ENCODE peak calls at places on chromosomes 6 and 20, in ten cellular contexts. C is progenitor cell of endocrine pancreas; R is left ventricle myocardium inferior; I is colonic mucosa; Q is HFF-Myc; P is hepatocyte; J is CD4-positive, alpha-beta T cell; U is choroid plexus epithelial cell; L is ovary; Y is astrocyte of the spinal cord. A is an unnamed sample.

GRCh38 chr20:25300496-25301170 is 52.7 kb downstream of the PYGB start:
- DNase-seq in P (no peak), C (no peak), U (peak), I (no peak), L (no peak), Y (peak), R (no peak), Q (no peak), J (no peak), A (no peak)

GRCh38 chr20:11229772-11230171 is 556.0 kb upstream of the JAG1 start:
- DNase-seq in P (peak), Q (peak), I (no peak), U (peak), L (peak), R (peak), Y (peak), C (no peak), J (no peak), A (no peak)

GRCh38 chr20:23049201-23049932 is at the start of gene THBD:
- DNase-seq in U (peak), P (peak), I (peak), L (peak), R (peak), Y (peak), C (no peak), Q (no peak), J (no peak), A (peak)

GRCh38 chr20:49700411-49701185 is 13.1 kb downstream of the B4GALT5 start:
- DNase-seq in P (no peak), C (no peak), L (no peak), R (no peak), Y (peak), I (no peak), Q (peak), U (peak), J (no peak), A (peak)

GRCh38 chr6:42142118-42142835 is at the start of gene C6orf132:
- DNase-seq in J (no peak), U (peak), I (peak), C (peak), P (peak), Q (no peak), Y (peak), L (no peak), R (no peak), A (no peak)

GRCh38 chr6:153328194-153328593 is 197.1 kb upstream of the RGS17 start:
- DNase-seq in Q (no peak), J (no peak), L (no peak), R (no peak), I (no peak), P (no peak), U (no peak), C (no peak), Y (peak), A (no peak)

GRCh38 chr6:104908031-104908430 is 48.3 kb upstream of the HACE1 start:
- DNase-seq in U (no peak), C (no peak), J (no peak), Y (no peak), Q (no peak), R (no peak), I (no peak), P (no peak), L (no peak), A (no peak)

GRCh38 chr6:99334526-99335127 is 14.8 kb downstream of the FAXC start:
- DNase-seq in Q (peak), L (no peak), I (peak), P (peak), C (no peak), J (no peak), U (peak), R (no peak), Y (peak), A (no peak)

GRCh38 chr6:156174026-156174880 is 602.9 kb upstream of the ARID1B start:
- DNase-seq in J (no peak), R (no peak), C (no peak), L (no peak), U (no peak), P (no peak), Y (no peak), I (no peak), Q (no peak), A (no peak)

GRCh38 chr20:33438481-33438880 is 5.1 kb downstream of the SNTA1 start:
- DNase-seq in Y (no peak), J (no peak), Q (no peak), U (no peak), R (no peak), C (no peak), L (no peak), I (no peak), P (no peak), A (no peak)

GRCh38 chr6:13373488-13373886 is 45.1 kb upstream of the TBC1D7 start:
- DNase-seq in Q (no peak), Y (no peak), J (no peak), I (no peak), C (no peak), U (peak), P (no peak), R (no peak), L (no peak), A (no peak)

GRCh38 chr6:72770959-72771358 is 149.1 kb downstream of the KCNQ5 start:
- DNase-seq in P (no peak), I (no peak), Q (no peak), U (no peak), Y (no peak), L (no peak), R (no peak), J (no peak), C (no peak), A (no peak)

GRCh38 chr6:113375950-113376846 is 480.9 kb upstream of the MARCKS start:
- DNase-seq in R (no peak), I (no peak), J (no peak), C (no peak), U (peak), P (no peak), L (no peak), Q (no peak), Y (peak), A (no peak)

GRCh38 chr6:44297063-44298038 is 15.8 kb downstream of the AARS2 start:
- DNase-seq in P (peak), I (peak), Q (no peak), J (peak), Y (peak), L (peak), C (peak), R (peak), U (peak), A (peak)

GRCh38 chr6:10598084-10598960 is 77.2 kb downstream of the GCNT2 start:
- DNase-seq in J (no peak), R (no peak), C (no peak), I (no peak), U (no peak), L (no peak), Q (no peak), P (no peak), Y (no peak), A (no peak)

GRCh38 chr20:49575551-49576060 is 7.7 kb upstream of the PTGIS start:
- DNase-seq in P (peak), L (peak), I (no peak), C (no peak), R (no peak), U (no peak), J (no peak), Y (no peak), Q (no peak), A (peak)

GRCh38 chr6:63121166-63121565 is 90.1 kb upstream of the FKBP1C start:
- DNase-seq in Q (no peak), Y (no peak), C (no peak), R (no peak), L (no peak), J (no peak), P (no peak), U (no peak), I (no peak), A (no peak)
- TF ChIP-seq CTCF in Q (no peak), Y (no peak), C (no peak), R (no peak), L (no peak), J (no peak), P (no peak), U (no peak), I (no peak), A (no peak)

GRCh38 chr6:149903938-149904611 is 6.2 kb upstream of the RAET1E start:
- DNase-seq in L (no peak), P (no peak), Q (no peak), R (no peak), I (peak), J (no peak), C (no peak), Y (no peak), U (no peak), A (no peak)
- TF ChIP-seq CTCF in L (no peak), P (no peak), Q (no peak), R (no peak), I (no peak), J (no peak), C (peak), Y (no peak), U (no peak), A (no peak)

DNA sequence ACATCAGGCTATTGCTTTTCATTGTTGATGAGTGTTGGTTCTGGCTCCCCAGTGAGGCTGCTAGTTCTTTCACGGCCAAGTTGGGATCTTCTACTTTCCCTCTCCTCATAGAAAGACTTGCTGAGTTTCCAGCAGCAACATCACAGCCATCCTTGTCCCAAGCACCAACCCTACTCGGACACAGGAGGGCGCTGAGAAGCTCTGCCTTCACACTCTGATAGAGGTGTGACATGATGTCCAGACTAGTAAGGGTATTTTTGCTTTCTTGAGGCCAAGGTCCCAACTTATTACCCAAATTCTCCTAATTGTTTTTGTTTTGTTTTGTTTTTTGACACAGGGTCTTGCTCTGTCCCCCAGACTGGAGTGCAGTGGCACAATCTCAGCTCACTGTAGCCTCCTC is 3.0 kb upstream of the GCM1 start:
- DNase-seq in I (no peak), L (no peak), C (no peak), U (peak), Y (no peak), P (no peak), R (no peak), Q (no peak), J (no peak), A (no peak)
- TF ChIP-seq CTCF in I (no peak), L (no peak), C (peak), U (peak), Y (peak), P (no peak), R (no peak), Q (peak), J (no peak), A (peak)

GRCh38 chr6:33427585-33428218 is 7.8 kb downstream of the SYNGAP1 start:
- DNase-seq in I (peak), L (peak), J (peak), Q (no peak), U (no peak), Y (no peak), C (no peak), P (peak), R (peak), A (no peak)
- TF ChIP-seq CTCF in I (no peak), L (no peak), J (no peak), Q (no peak), U (peak), Y (no peak), C (no peak), P (no peak), R (no peak), A (no peak)

GRCh38 chr6:4225207-4225872 is 90.0 kb upstream of the ECI2 start:
- DNase-seq in C (peak), P (peak), L (no peak), R (no peak), Y (peak), Q (no peak), U (peak), J (no peak), I (no peak), A (no peak)
- TF ChIP-seq CTCF in C (peak), P (peak), L (no peak), R (peak), Y (peak), Q (no peak), U (peak), J (no peak), I (no peak), A (no peak)

GRCh38 chr20:51938557-51939324 is 136.4 kb upstream of the SALL4 start:
- DNase-seq in Q (no peak), C (no peak), J (no peak), R (no peak), L (no peak), U (peak), I (no peak), P (no peak), Y (no peak), A (no peak)
- TF ChIP-seq CTCF in Q (no peak), C (no peak), J (no peak), R (no peak), L (no peak), U (no peak), I (no peak), P (no peak), Y (no peak), A (no peak)

GRCh38 chr6:36387440-36388303 is at the start of gene ETV7:
- DNase-seq in U (no peak), L (peak), R (no peak), P (peak), I (peak), J (peak), Y (no peak), C (no peak), Q (no peak), A (peak)

GRCh38 chr6:36386495-36387439 is 702 bp downstream of the ETV7 start:
- DNase-seq in C (no peak), Y (peak), J (peak), P (peak), Q (peak), I (peak), U (peak), L (peak), R (no peak), A (no peak)

GRCh38 chr6:36389353-36389752 is 1.9 kb upstream of the ETV7 start:
- DNase-seq in R (no peak), Y (no peak), P (no peak), Q (no peak), U (no peak), L (no peak), J (no peak), C (no peak), I (no peak), A (no peak)

GRCh38 chr6:36392621-36393020 is 5.2 kb upstream of the ETV7 start:
- DNase-seq in C (no peak), P (no peak), U (no peak), Y (no peak), Q (no peak), R (no peak), I (no peak), J (no peak), L (no peak), A (no peak)
- TF ChIP-seq CTCF in C (no peak), P (no peak), U (peak), Y (no peak), Q (no peak), R (no peak), I (no peak), J (no peak), L (no peak), A (no peak)

GRCh38 chr6:117265425-117266266 is at the start of gene VGLL2:
- DNase-seq in L (no peak), U (peak), P (peak), C (peak), Y (peak), R (peak), I (peak), Q (no peak), J (no peak), A (no peak)
- TF ChIP-seq CTCF in L (no peak), U (no peak), P (peak), C (peak), Y (peak), R (peak), I (no peak), Q (no peak), J (no peak), A (no peak)